ENCODE peak calls at places on chromosomes 3 and 15, in eight cellular contexts. One of them, this sample, is unnamed. For H3K4me1, the result is how much of the 10 kb centered on the place peaks cover.

GRCh38 chr15:42832577-42832976 is 88.0 kb downstream of the TTBK2 start:
- DNase-seq in left ventricle myocardium inferior: no peak
- DNase-seq in sigmoid colon: no peak
- DNase-seq in SK-N-SH: no peak
- DNase-seq in heart right ventricle: no peak
- DNase-seq in body of pancreas: no peak
- DNase-seq in tibial nerve: no peak
- DNase-seq in A673: no peak
- DNase-seq in this sample: no peak

GRCh38 chr15:36903195-36903594 is 197.2 kb downstream of the MEIS2 start:
- DNase-seq in left ventricle myocardium inferior: no peak
- DNase-seq in sigmoid colon: no peak
- DNase-seq in SK-N-SH: no peak
- DNase-seq in heart right ventricle: no peak
- DNase-seq in body of pancreas: no peak
- DNase-seq in tibial nerve: no peak
- DNase-seq in A673: no peak
- DNase-seq in this sample: no peak

GRCh38 chr3:73786346-73786807 is 161.6 kb upstream of the PDZRN3 start:
- DNase-seq in left ventricle myocardium inferior: no peak
- DNase-seq in sigmoid colon: no peak
- DNase-seq in SK-N-SH: no peak
- DNase-seq in heart right ventricle: peak
- DNase-seq in body of pancreas: no peak
- DNase-seq in tibial nerve: peak
- DNase-seq in A673: no peak
- DNase-seq in this sample: no peak

GRCh38 chr3:130692455-130692854 is 54.2 kb downstream of the PIK3R4 start:
- DNase-seq in left ventricle myocardium inferior: no peak
- DNase-seq in sigmoid colon: no peak
- DNase-seq in SK-N-SH: no peak
- DNase-seq in heart right ventricle: no peak
- DNase-seq in body of pancreas: no peak
- DNase-seq in tibial nerve: no peak
- DNase-seq in A673: no peak
- DNase-seq in this sample: no peak

GRCh38 chr15:99719096-99719541 is 14.1 kb downstream of the LYSMD4 start:
- DNase-seq in left ventricle myocardium inferior: no peak
- DNase-seq in sigmoid colon: no peak
- DNase-seq in SK-N-SH: no peak
- DNase-seq in heart right ventricle: no peak
- DNase-seq in body of pancreas: no peak
- DNase-seq in tibial nerve: no peak
- DNase-seq in A673: no peak
- DNase-seq in this sample: no peak

GRCh38 chr3:191329654-191330308 is 545 bp downstream of the UTS2B start:
- DNase-seq in left ventricle myocardium inferior: peak
- DNase-seq in sigmoid colon: peak
- DNase-seq in SK-N-SH: no peak
- DNase-seq in heart right ventricle: peak
- DNase-seq in body of pancreas: peak
- DNase-seq in tibial nerve: no peak
- DNase-seq in A673: peak
- DNase-seq in this sample: peak

GRCh38 chr3:4841783-4842440 is 137.3 kb upstream of the BHLHE40 start:
- DNase-seq in left ventricle myocardium inferior: no peak
- DNase-seq in sigmoid colon: no peak
- DNase-seq in SK-N-SH: no peak
- DNase-seq in heart right ventricle: no peak
- DNase-seq in body of pancreas: no peak
- DNase-seq in tibial nerve: no peak
- DNase-seq in A673: no peak
- DNase-seq in this sample: no peak

GRCh38 chr3:51706788-51707731 is at the start of gene GRM2:
- DNase-seq in left ventricle myocardium inferior: peak
- DNase-seq in sigmoid colon: peak
- DNase-seq in SK-N-SH: peak
- DNase-seq in heart right ventricle: peak
- DNase-seq in body of pancreas: peak
- DNase-seq in tibial nerve: no peak
- DNase-seq in A673: peak
- DNase-seq in this sample: peak

GRCh38 chr3:48990636-48991421 is 788 bp downstream of the P4HTM start:
- DNase-seq in left ventricle myocardium inferior: no peak
- DNase-seq in sigmoid colon: no peak
- DNase-seq in SK-N-SH: no peak
- DNase-seq in heart right ventricle: peak
- DNase-seq in body of pancreas: no peak
- DNase-seq in tibial nerve: no peak
- DNase-seq in A673: no peak
- DNase-seq in this sample: no peak

GRCh38 chr15:75028991-75029377 is 5.6 kb downstream of the PPCDC start:
- DNase-seq in left ventricle myocardium inferior: no peak
- DNase-seq in sigmoid colon: no peak
- DNase-seq in SK-N-SH: no peak
- DNase-seq in heart right ventricle: no peak
- DNase-seq in body of pancreas: no peak
- DNase-seq in tibial nerve: no peak
- DNase-seq in A673: no peak
- DNase-seq in this sample: no peak

GRCh38 chr15:75025548-75026260 is 2.3 kb downstream of the PPCDC start:
- DNase-seq in left ventricle myocardium inferior: no peak
- DNase-seq in sigmoid colon: no peak
- DNase-seq in SK-N-SH: no peak
- DNase-seq in heart right ventricle: no peak
- DNase-seq in body of pancreas: no peak
- DNase-seq in tibial nerve: no peak
- DNase-seq in A673: no peak
- DNase-seq in this sample: no peak

GRCh38 chr15:75029378-75030022 is 6.1 kb downstream of the PPCDC start:
- DNase-seq in left ventricle myocardium inferior: peak
- DNase-seq in sigmoid colon: peak
- DNase-seq in SK-N-SH: peak
- DNase-seq in heart right ventricle: peak
- DNase-seq in body of pancreas: peak
- DNase-seq in tibial nerve: peak
- DNase-seq in A673: peak
- DNase-seq in this sample: peak

GRCh38 chr15:75025102-75025501 is 1.7 kb downstream of the PPCDC start:
- DNase-seq in left ventricle myocardium inferior: no peak
- DNase-seq in sigmoid colon: no peak
- DNase-seq in SK-N-SH: no peak
- DNase-seq in heart right ventricle: no peak
- DNase-seq in body of pancreas: no peak
- DNase-seq in tibial nerve: no peak
- DNase-seq in A673: no peak
- DNase-seq in this sample: no peak

DNA sequence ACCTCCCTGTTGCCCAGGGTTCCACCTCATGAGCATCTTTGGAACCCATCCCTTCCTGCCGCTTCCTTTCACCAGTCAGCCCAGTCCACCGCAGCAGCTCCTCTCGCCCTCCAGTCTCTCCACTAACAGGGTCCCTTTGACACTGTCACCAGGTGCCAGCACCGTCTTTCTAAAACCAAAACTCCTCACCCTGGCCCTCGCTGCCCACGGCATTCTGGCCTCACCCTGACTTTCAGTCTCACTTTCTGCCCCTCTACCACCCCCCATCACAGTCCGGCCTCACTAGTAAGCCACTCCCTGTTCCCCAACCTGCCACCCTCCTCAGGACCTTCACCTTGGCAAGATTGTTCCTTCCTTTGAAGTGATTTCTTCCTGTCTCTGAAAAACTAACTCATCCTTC is 4.2 kb downstream of the PPCDC start:
- DNase-seq in left ventricle myocardium inferior: no peak
- DNase-seq in sigmoid colon: no peak
- DNase-seq in SK-N-SH: no peak
- DNase-seq in heart right ventricle: no peak
- DNase-seq in body of pancreas: no peak
- DNase-seq in tibial nerve: no peak
- DNase-seq in A673: no peak
- DNase-seq in this sample: no peak
- H3K4me1 ChIP-seq in left ventricle myocardium inferior: half or more
- H3K4me1 ChIP-seq in sigmoid colon: under half
- H3K4me1 ChIP-seq in SK-N-SH: under half
- H3K4me1 ChIP-seq in heart right ventricle: half or more
- H3K4me1 ChIP-seq in body of pancreas: under half
- H3K4me1 ChIP-seq in tibial nerve: under half
- H3K4me1 ChIP-seq in A673: half or more
- H3K4me1 ChIP-seq in this sample: half or more

DNA sequence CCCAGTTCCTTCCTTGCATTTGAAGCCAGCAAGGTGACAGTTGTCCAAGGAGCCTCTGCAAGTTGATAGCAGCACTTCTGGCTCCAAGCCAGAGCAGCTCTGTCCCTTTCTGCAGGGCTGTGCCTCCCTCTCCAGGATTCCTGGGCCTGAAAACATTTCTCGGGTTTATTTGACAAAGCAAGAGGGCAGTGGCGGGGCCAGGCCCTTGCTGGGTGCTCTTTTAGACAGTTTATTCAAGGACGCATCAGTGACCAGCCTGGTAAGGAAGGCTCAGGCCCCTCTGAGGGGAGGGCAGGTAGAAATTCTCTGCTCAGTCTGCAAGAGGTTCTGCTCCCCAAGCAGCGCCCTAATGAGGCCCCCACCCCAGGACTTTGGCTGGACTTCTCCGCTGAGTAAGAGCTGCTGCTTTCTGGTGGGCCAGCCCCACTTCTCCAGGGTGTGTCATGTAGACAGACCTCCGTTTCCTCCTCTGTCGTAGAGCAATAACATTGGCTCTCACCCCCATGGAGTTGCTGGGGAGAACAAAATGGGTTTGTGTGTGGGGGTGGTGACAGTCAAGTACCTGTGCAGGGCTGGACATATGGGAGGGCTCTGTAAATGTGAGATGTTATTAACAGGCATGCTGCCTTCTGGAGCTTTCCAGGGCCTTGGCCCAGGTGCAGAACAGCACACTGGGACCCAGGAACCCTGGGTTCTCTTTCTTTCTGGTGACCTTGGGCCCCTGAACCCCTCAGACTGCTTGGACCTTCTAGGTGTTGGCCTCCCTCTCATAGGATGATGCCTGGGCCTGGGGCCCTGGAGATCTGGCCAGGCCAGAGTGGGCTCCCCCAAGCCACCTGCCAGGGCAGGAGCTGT is 146.2 kb upstream of the TLE3 start:
- DNase-seq in left ventricle myocardium inferior: no peak
- DNase-seq in sigmoid colon: peak
- DNase-seq in SK-N-SH: no peak
- DNase-seq in heart right ventricle: no peak
- DNase-seq in body of pancreas: no peak
- DNase-seq in tibial nerve: no peak
- DNase-seq in A673: no peak
- DNase-seq in this sample: no peak
- H3K27ac ChIP-seq in left ventricle myocardium inferior: no peak
- H3K27ac ChIP-seq in sigmoid colon: no peak
- H3K27ac ChIP-seq in SK-N-SH: no peak
- H3K27ac ChIP-seq in heart right ventricle: no peak
- H3K27ac ChIP-seq in body of pancreas: no peak
- H3K27ac ChIP-seq in tibial nerve: no peak
- H3K27ac ChIP-seq in A673: no peak
- H3K27ac ChIP-seq in this sample: no peak

GRCh38 chr3:184234224-184234623 is 4.8 kb downstream of the VWA5B2 start:
- DNase-seq in left ventricle myocardium inferior: no peak
- DNase-seq in sigmoid colon: no peak
- DNase-seq in SK-N-SH: peak
- DNase-seq in heart right ventricle: no peak
- DNase-seq in body of pancreas: peak
- DNase-seq in tibial nerve: no peak
- DNase-seq in A673: no peak
- DNase-seq in this sample: peak
- TF ChIP-seq CTCF in left ventricle myocardium inferior: no peak
- TF ChIP-seq CTCF in sigmoid colon: no peak
- TF ChIP-seq CTCF in SK-N-SH: peak
- TF ChIP-seq CTCF in heart right ventricle: no peak
- TF ChIP-seq CTCF in body of pancreas: no peak
- TF ChIP-seq CTCF in tibial nerve: no peak
- TF ChIP-seq CTCF in A673: no peak
- TF ChIP-seq CTCF in this sample: no peak

GRCh38 chr15:60375255-60375809 is 22.5 kb downstream of the ANXA2 start:
- DNase-seq in left ventricle myocardium inferior: no peak
- DNase-seq in sigmoid colon: no peak
- DNase-seq in SK-N-SH: no peak
- DNase-seq in heart right ventricle: no peak
- DNase-seq in body of pancreas: no peak
- DNase-seq in tibial nerve: no peak
- DNase-seq in A673: no peak
- DNase-seq in this sample: no peak

GRCh38 chr15:60373327-60373726 is 24.5 kb downstream of the ANXA2 start:
- DNase-seq in left ventricle myocardium inferior: no peak
- DNase-seq in sigmoid colon: no peak
- DNase-seq in SK-N-SH: no peak
- DNase-seq in heart right ventricle: no peak
- DNase-seq in body of pancreas: no peak
- DNase-seq in tibial nerve: no peak
- DNase-seq in A673: no peak
- DNase-seq in this sample: no peak

GRCh38 chr15:60373745-60374144 is 24.0 kb downstream of the ANXA2 start:
- DNase-seq in left ventricle myocardium inferior: no peak
- DNase-seq in sigmoid colon: no peak
- DNase-seq in SK-N-SH: no peak
- DNase-seq in heart right ventricle: no peak
- DNase-seq in body of pancreas: no peak
- DNase-seq in tibial nerve: no peak
- DNase-seq in A673: no peak
- DNase-seq in this sample: no peak

GRCh38 chr15:60374209-60374608 is 23.6 kb downstream of the ANXA2 start:
- DNase-seq in left ventricle myocardium inferior: no peak
- DNase-seq in sigmoid colon: no peak
- DNase-seq in SK-N-SH: no peak
- DNase-seq in heart right ventricle: no peak
- DNase-seq in body of pancreas: no peak
- DNase-seq in tibial nerve: no peak
- DNase-seq in A673: no peak
- DNase-seq in this sample: no peak

DNA sequence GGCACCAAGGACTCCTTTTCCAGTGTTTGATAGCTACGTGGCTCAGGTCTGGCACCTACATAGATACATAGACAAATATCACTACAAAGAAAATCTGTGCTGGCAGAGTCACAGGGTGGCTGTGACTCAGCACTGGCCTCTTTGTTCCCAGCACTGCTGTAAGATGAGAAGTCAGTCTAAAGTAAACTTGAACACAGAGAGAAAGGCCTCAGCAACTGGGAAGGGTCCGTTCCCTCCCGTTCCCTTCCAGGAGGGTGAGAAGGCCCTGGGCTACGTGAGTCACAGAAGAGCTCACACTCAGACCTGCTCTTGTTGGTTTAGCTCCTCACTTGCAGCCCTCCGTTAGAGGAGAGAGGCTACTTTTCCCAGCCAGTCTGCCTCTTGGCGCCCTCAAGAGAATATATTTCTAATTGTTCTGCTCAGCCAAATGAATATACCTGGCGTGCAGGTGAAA is 23.1 kb downstream of the ANXA2 start:
- DNase-seq in left ventricle myocardium inferior: no peak
- DNase-seq in sigmoid colon: peak
- DNase-seq in SK-N-SH: no peak
- DNase-seq in heart right ventricle: no peak
- DNase-seq in body of pancreas: peak
- DNase-seq in tibial nerve: peak
- DNase-seq in A673: peak
- DNase-seq in this sample: no peak
- H3K4me1 ChIP-seq in left ventricle myocardium inferior: half or more
- H3K4me1 ChIP-seq in sigmoid colon: under half
- H3K4me1 ChIP-seq in SK-N-SH: under half
- H3K4me1 ChIP-seq in heart right ventricle: half or more
- H3K4me1 ChIP-seq in body of pancreas: half or more
- H3K4me1 ChIP-seq in tibial nerve: half or more
- H3K4me1 ChIP-seq in A673: half or more
- H3K4me1 ChIP-seq in this sample: half or more

GRCh38 chr15:45871121-45871855 is 236.5 kb downstream of the SQOR start:
- DNase-seq in left ventricle myocardium inferior: no peak
- DNase-seq in sigmoid colon: no peak
- DNase-seq in SK-N-SH: no peak
- DNase-seq in heart right ventricle: no peak
- DNase-seq in body of pancreas: no peak
- DNase-seq in tibial nerve: no peak
- DNase-seq in A673: no peak
- DNase-seq in this sample: no peak
- H3K27ac ChIP-seq in left ventricle myocardium inferior: no peak
- H3K27ac ChIP-seq in sigmoid colon: no peak
- H3K27ac ChIP-seq in SK-N-SH: no peak
- H3K27ac ChIP-seq in heart right ventricle: no peak
- H3K27ac ChIP-seq in body of pancreas: no peak
- H3K27ac ChIP-seq in tibial nerve: no peak
- H3K27ac ChIP-seq in A673: no peak
- H3K27ac ChIP-seq in this sample: no peak

This sample was measured in lower lobe of right lung.